ENCODE peak calls at places on chromosomes 6 and 20, in four cellular contexts. P is GM12878, Q is K562, U is HepG2. Z is an unnamed sample.
A peak's percentile ranks its signal among the peaks of the same experiment; 100 is the strongest.

GRCh38 chr6:84853901-84854300 is 89.5 kb upstream of the TBX18 start:
- DNase-seq in P (no peak), Q (no peak), U (no peak), Z (no peak)

GRCh38 chr20:51966296-51966971 is 164.1 kb upstream of the SALL4 start:
- DNase-seq in P (no peak), Q (peak; percentile 40), U (peak; percentile 84), Z (peak; percentile 71)

GRCh38 chr20:41029150-41029872 is 689 bp downstream of the TOP1 start:
- DNase-seq in P (no peak), Q (peak; percentile 63), U (no peak), Z (peak; percentile 21)

GRCh38 chr6:16466778-16467177 is 228.4 kb downstream of the GMPR start:
- DNase-seq in P (no peak), Q (no peak), U (no peak), Z (no peak)

GRCh38 chr6:44042261-44043035 is 84.8 kb downstream of the MRPL14 start:
- DNase-seq in P (no peak), Q (no peak), U (no peak), Z (no peak)

GRCh38 chr6:148247386-148248063 is 95.1 kb upstream of the SASH1 start:
- DNase-seq in P (no peak), Q (no peak), U (no peak), Z (no peak)

GRCh38 chr20:32192698-32193097 is 14.8 kb downstream of the PLAGL2 start:
- DNase-seq in P (no peak), Q (no peak), U (no peak), Z (no peak)

GRCh38 chr6:123777554-123777953 is 26.1 kb upstream of the NKAIN2 start:
- DNase-seq in P (no peak), Q (no peak), U (no peak), Z (no peak)

GRCh38 chr20:46438156-46438750 is 31.8 kb upstream of the ELMO2 start:
- DNase-seq in P (no peak), Q (peak; percentile 32), U (peak; percentile 50), Z (no peak)

GRCh38 chr20:57398901-57399535 is 7.8 kb downstream of the RBM38 start:
- DNase-seq in P (no peak), Q (no peak), U (no peak), Z (no peak)

GRCh38 chr6:137111296-137112066 is 62.0 kb downstream of the IL22RA2 start:
- DNase-seq in P (no peak), Q (no peak), U (no peak), Z (no peak)

GRCh38 chr20:10653593-10654288 is 20.1 kb downstream of the JAG1 start:
- DNase-seq in P (peak; percentile 50), Q (no peak), U (no peak), Z (no peak)

GRCh38 chr20:35394271-35394670 is 17.5 kb downstream of the UQCC1 start:
- DNase-seq in P (no peak), Q (no peak), U (no peak), Z (no peak)

GRCh38 chr20:35398660-35399144 is 13.1 kb downstream of the UQCC1 start:
- DNase-seq in P (no peak), Q (no peak), U (peak; percentile 30), Z (no peak)

DNA sequence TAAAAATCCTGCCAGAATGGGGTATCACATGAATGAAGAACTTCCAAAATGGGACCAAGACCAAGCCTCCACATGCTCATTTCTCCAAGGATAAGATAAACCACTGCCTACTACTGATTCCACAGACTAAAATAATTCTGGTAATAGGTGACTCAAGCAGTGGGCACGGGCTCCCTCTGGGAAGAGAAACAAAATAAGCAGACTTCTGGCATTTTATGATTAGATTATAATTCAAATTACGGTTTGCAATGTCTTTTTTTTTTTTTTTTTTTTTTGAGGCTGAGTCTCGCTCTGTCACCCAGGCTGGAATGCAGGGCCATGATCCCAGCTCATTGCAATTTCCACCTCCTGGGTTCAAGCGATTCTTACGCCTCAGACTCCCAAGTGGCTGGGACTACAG is 16.0 kb downstream of the UQCC1 start:
- DNase-seq in P (no peak), Q (no peak), U (no peak), Z (no peak)
- TF ChIP-seq ETV6 in P (no peak), Q (no peak), U (no peak), Z (no peak)

DNA sequence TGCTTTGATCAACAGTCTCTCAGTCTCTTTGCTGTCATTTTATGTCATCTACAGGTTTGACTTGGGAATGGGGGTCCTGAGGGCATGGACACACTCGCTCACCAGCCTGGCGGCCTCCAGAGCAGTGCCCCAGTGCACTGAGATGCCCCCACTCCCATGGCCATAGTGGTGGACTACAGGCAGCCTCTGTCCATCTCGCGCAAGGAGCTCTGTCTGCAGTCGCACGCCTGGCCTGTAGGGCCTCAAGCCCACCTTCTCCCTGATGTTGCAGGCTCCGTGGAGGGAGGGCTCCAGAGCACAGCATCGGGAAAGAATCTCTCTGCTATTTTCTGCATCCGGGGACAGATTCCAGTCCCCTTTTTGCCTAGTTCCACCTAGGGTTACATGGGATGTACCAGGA is 22.6 kb downstream of the DDO start:
- DNase-seq in P (no peak), Q (no peak), U (no peak), Z (peak; percentile 38)
- TF ChIP-seq CTCF in P (no peak), Q (no peak), U (no peak), Z (no peak)

GRCh38 chr6:81694855-81695254 is 57.6 kb downstream of the TENT5A start:
- DNase-seq in P (no peak), Q (no peak), U (no peak), Z (no peak)
- TF ChIP-seq CBFB in P (no peak), Q (no peak), U (no peak), Z (no peak)

DNA sequence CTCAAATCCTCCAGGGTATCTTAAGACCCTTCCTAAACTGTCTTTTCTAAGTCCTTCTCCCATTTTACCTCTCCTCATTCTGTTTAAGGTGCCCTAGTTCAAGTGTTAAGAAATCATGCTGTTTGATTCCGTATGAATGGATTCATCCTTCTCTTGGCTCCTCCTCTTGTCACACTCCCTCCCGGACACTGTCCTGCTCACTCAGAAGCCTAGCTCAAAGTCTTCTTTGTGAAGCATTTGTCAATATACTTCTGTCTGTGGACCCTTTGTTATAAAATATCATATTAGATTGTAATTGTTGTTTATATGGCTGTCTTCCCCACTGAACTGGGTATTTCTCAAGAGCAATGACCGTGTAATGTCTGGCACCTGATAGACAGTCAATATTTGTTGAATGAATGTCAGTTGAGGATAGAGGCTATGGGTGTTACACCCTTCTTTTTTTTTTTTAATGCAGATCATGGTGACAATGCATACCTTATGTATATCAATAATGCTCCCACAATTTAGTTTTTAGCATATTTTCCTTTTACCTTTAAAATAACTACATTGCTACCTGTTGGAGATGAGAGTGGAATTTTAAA is 335.3 kb downstream of the SOX4 start:
- DNase-seq in P (no peak), Q (no peak), U (peak; percentile 60), Z (no peak)
- TF ChIP-seq ETV6 in P (no peak), Q (no peak), U (no peak), Z (no peak)

GRCh38 chr6:30394139-30394538 is 49.2 kb downstream of the RPP21 start:
- DNase-seq in P (no peak), Q (no peak), U (no peak), Z (no peak)

GRCh38 chr6:30399390-30400058 is 54.6 kb downstream of the RPP21 start:
- DNase-seq in P (no peak), Q (no peak), U (no peak), Z (no peak)

GRCh38 chr6:30391240-30391639 is 46.3 kb downstream of the RPP21 start:
- DNase-seq in P (no peak), Q (no peak), U (no peak), Z (no peak)

GRCh38 chr6:30397697-30398096 is 52.7 kb downstream of the RPP21 start:
- DNase-seq in P (no peak), Q (no peak), U (no peak), Z (peak; percentile 31)

DNA sequence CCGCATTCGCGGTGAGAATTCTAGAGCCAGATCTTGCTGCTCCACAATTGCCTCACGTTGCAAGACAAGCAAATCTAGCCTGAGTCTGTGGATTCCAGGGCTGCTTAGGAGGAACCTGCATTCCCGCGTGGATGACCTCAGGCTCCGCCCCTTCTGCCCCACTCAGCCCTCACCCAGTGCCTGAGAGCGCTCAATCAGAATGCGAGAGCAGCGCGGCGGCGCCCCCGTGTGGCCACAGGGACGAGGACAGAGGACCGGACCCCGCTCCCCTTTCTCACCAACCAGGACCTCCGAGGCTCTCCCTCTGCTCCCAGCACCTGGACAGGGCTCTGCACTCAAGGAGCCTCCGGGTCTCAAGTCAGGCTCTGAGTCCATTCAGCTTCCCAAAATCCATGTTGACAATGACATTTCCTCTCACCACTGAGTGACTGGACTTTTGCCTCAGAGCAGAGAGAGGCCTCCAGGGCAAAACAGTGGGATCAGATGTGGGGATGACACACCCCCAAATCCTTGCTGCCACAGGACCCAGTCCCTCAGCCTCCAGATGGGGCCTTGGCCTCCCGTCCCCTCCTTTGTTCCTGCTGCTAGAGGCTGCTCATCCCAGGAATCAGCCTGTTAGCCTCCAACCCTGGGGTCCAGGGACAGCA is 52.0 kb downstream of the RPP21 start:
- DNase-seq in P (peak; percentile 9), Q (peak; percentile 92), U (peak; percentile 58), Z (peak; percentile 96)
- TF ChIP-seq CTCF in P (peak; percentile 87), Q (peak; percentile 98), U (peak; percentile 99), Z (peak; percentile 78)

Z was measured in WTC11.